ENCODE peak calls at places on chromosomes 3 and 15, in four cellular contexts. M, H, G and I are unnamed samples.

GRCh38 chr15:25664761-25665160 is 198.4 kb downstream of the ATP10A start:
- DNase-seq in H (no peak), M (no peak), G (no peak), I (no peak)

GRCh38 chr3:106058485-106058884 is 189.7 kb upstream of the CBLB start:
- DNase-seq in G (no peak), H (no peak), M (no peak), I (no peak)

GRCh38 chr3:141448606-141449216 is 38.1 kb upstream of the RASA2 start:
- DNase-seq in G (no peak), M (peak), H (no peak), I (no peak)

GRCh38 chr3:168116279-168116678 is 20.6 kb upstream of the GOLIM4 start:
- DNase-seq in M (no peak), G (peak), H (no peak), I (no peak)

GRCh38 chr3:110711851-110712396 is 359.7 kb upstream of the NECTIN3 start:
- DNase-seq in M (no peak), H (peak), G (no peak), I (no peak)

GRCh38 chr3:106183762-106184391 is 315.1 kb upstream of the CBLB start:
- DNase-seq in M (peak), H (no peak), G (no peak), I (no peak)

GRCh38 chr3:131582438-131582837 is 79.7 kb upstream of the MRPL3 start:
- DNase-seq in G (no peak), H (no peak), M (no peak), I (no peak)

GRCh38 chr3:124076231-124076630 is 84.3 kb upstream of the ROPN1 start:
- DNase-seq in M (no peak), G (no peak), H (no peak), I (no peak)

GRCh38 chr3:525415-525814 is 328.9 kb downstream of the CHL1 start:
- DNase-seq in M (no peak), G (no peak), H (no peak), I (no peak)

GRCh38 chr15:46280753-46281521 is 646.1 kb downstream of the SQOR start:
- DNase-seq in G (no peak), M (no peak), H (peak), I (no peak)

GRCh38 chr3:125613204-125613603 is 17.9 kb upstream of the OSBPL11 start:
- DNase-seq in M (no peak), H (no peak), G (no peak), I (no peak)

GRCh38 chr3:15630646-15631350 is 29.3 kb downstream of the BTD start:
- DNase-seq in M (peak), G (no peak), H (no peak), I (no peak)

GRCh38 chr15:90750186-90750585 is 33.0 kb downstream of the BLM start:
- DNase-seq in M (peak), H (no peak), G (peak), I (peak)

GRCh38 chr15:100229181-100230163 is 112.3 kb downstream of the ADAMTS17 start:
- DNase-seq in H (no peak), M (no peak), G (no peak), I (no peak)

DNA sequence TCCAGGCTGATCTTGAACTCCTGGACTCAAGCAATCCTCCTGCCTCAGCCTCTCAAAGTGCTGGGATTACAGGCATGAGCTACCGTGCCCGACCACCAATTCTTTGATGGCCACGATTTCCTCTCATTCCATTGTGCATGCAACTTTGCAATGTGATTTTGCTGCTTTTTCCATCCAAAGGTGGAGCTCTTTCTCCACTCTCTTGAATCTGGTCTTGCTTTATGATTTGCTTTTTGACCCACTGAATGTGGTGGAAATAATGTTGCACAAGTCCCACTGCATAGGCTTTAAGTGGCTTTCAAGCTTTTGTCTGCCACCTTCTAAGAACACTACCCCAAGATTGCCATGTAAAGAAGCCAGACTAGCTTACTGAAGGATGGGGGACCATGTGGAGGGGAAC is 10.6 kb downstream of the RPS27L start:
- DNase-seq in H (no peak), M (peak), G (peak), I (no peak)
- TF ChIP-seq CTCF in H (no peak), M (peak), G (no peak), I (no peak)

GRCh38 chr3:161700998-161701397 is 204.4 kb downstream of the OTOL1 start:
- DNase-seq in H (peak), G (no peak), M (peak), I (no peak)
- TF ChIP-seq CTCF in H (no peak), G (no peak), M (no peak), I (no peak)

DNA sequence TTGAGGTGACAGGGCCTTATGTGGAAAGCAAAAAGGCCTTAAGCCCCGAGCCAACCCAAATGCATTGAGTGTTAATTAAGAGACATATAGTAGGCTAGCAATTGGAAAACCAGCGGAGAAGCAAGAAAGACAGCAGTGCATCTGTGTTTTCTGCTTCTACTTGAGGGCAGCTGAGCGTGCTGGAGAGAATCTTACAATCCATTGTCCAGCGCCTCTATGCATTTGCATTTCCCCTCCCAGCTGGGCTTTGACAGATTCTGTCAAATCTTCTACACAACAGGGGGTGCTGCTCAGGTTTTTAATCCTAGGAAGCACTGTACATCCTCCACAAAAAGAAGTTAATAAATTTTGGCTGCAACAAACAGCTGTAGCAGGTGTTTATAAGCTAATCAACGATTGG is 23.9 kb downstream of the SSR3 start:
- DNase-seq in H (no peak), G (no peak), M (no peak), I (no peak)
- TF ChIP-seq CTCF in H (no peak), G (no peak), M (no peak), I (no peak)

GRCh38 chr3:174002543-174002942 is 605.0 kb downstream of the NLGN1 start:
- DNase-seq in H (no peak), G (no peak), M (peak), I (no peak)
- TF ChIP-seq CTCF in H (no peak), G (no peak), M (peak), I (no peak)

GRCh38 chr3:42518800-42519567 is 16.5 kb downstream of the VIPR1 start:
- DNase-seq in M (no peak), H (peak), G (peak), I (no peak)
- TF ChIP-seq CTCF in M (peak), H (peak), G (no peak), I (peak)

DNA sequence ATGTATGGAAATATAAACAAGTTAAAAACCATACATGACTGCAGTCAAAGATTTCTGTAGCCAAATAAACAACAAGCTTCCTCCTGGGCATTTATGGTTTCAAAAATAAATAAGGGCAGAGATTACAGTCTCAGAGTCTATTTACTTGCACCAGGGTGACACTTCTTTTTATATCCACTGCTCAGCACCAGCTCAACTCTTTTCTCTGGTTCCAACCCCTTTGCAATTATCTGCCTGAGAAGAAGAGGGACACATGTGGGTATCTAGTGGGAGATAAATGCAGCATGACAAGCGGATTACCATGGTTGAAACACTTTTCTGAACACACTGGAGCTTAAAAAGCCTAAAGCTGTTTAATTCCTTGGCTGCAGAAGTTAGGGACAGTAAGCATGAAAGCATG is 311.5 kb downstream of the CNTN3 start:
- DNase-seq in G (no peak), M (no peak), H (no peak), I (no peak)
- TF ChIP-seq CTCF in G (no peak), M (no peak), H (no peak), I (no peak)